ENCODE peak calls at places on chromosomes 6 and 20, in seven cellular contexts. D is cardiac fibroblast; G is AG10803; R is CD8-positive, alpha-beta T cell; V is right lobe of liver; P is cardiac muscle cell; Z is K562. I is an unnamed sample.

GRCh38 chr6:102961902-102962301 is 1568.4 kb downstream of the GRIK2 start:
- DNase-seq in D (no peak), G (no peak), R (no peak), Z (no peak), P (no peak), V (no peak), I (no peak)

GRCh38 chr6:14224359-14225103 is 107.0 kb downstream of the CD83 start:
- DNase-seq in P (no peak), D (no peak), G (no peak), R (no peak), V (no peak), Z (no peak), I (no peak)

GRCh38 chr6:5401845-5402738 is 140.8 kb downstream of the FARS2 start:
- DNase-seq in V (no peak), D (peak), R (no peak), G (peak), P (peak), Z (no peak), I (peak)

GRCh38 chr6:30610065-30610464 is 7.0 kb downstream of the PPP1R10 start:
- DNase-seq in D (no peak), R (no peak), G (no peak), Z (no peak), V (no peak), P (no peak), I (no peak)

GRCh38 chr6:117352466-117353081 is 73.2 kb downstream of the ROS1 start:
- DNase-seq in R (no peak), Z (no peak), V (no peak), G (peak), D (peak), P (no peak), I (peak)

GRCh38 chr6:88165087-88165876 is 865 bp downstream of the CNR1 start:
- DNase-seq in Z (no peak), V (no peak), D (no peak), P (no peak), R (no peak), G (no peak), I (no peak)

GRCh38 chr20:56637576-56637975 is 8.5 kb downstream of the TFAP2C start:
- DNase-seq in Z (no peak), D (no peak), R (no peak), G (no peak), V (no peak), P (no peak), I (no peak)

GRCh38 chr6:152669894-152670293 is 27.8 kb upstream of the MYCT1 start:
- DNase-seq in G (peak), P (peak), R (no peak), V (no peak), D (peak), Z (no peak), I (peak)

GRCh38 chr6:89353118-89353556 is 615 bp upstream of the UBE2J1 start:
- DNase-seq in V (no peak), P (no peak), R (no peak), G (no peak), Z (no peak), D (no peak), I (no peak)

GRCh38 chr20:40322941-40323340 is 366.1 kb downstream of the MAFB start:
- DNase-seq in P (no peak), D (no peak), V (no peak), Z (no peak), G (no peak), R (no peak), I (no peak)

GRCh38 chr6:158142789-158143188 is 25.3 kb downstream of the SERAC1 start:
- DNase-seq in V (peak), R (no peak), D (peak), P (no peak), G (peak), Z (no peak), I (peak)

GRCh38 chr6:158145940-158146339 is 22.1 kb downstream of the SERAC1 start:
- DNase-seq in Z (no peak), R (no peak), V (no peak), G (no peak), P (no peak), D (no peak), I (no peak)

GRCh38 chr6:158149641-158150040 is 18.4 kb downstream of the SERAC1 start:
- DNase-seq in P (no peak), G (peak), R (no peak), Z (no peak), V (no peak), D (peak), I (peak)

DNA sequence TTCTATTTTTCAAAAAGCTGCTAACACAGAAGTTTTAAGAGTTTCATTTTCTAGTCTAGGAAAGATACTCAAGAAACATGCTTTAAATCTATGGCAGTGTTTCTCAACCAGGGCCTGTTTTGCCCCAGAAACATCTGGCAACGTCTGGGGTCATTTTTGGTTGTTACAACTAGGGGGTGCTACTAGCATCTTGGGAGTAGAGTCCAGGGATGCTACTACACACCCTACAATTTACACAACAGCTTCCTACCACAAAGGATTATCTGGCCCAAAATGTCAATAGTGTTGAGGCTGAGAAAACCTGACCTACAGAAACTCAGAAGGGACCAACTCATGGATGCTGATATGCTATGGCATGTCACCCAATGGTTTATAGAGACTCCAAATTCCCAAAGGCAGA is 24.4 kb downstream of the SERAC1 start:
- DNase-seq in V (no peak), G (peak), D (peak), Z (peak), R (no peak), P (no peak), I (no peak)
- TF ChIP-seq CTCF in V (no peak), G (peak), D (peak), Z (peak), R (no peak), P (peak), I (peak)

GRCh38 chr6:149032599-149033405 is 284.7 kb upstream of the TAB2 start:
- DNase-seq in D (peak), G (peak), V (peak), Z (no peak), R (no peak), P (no peak), I (peak)
- H3K4me3 ChIP-seq in D (no peak), G (peak), V (no peak), Z (no peak), R (no peak), P (no peak), I (peak)

DNA sequence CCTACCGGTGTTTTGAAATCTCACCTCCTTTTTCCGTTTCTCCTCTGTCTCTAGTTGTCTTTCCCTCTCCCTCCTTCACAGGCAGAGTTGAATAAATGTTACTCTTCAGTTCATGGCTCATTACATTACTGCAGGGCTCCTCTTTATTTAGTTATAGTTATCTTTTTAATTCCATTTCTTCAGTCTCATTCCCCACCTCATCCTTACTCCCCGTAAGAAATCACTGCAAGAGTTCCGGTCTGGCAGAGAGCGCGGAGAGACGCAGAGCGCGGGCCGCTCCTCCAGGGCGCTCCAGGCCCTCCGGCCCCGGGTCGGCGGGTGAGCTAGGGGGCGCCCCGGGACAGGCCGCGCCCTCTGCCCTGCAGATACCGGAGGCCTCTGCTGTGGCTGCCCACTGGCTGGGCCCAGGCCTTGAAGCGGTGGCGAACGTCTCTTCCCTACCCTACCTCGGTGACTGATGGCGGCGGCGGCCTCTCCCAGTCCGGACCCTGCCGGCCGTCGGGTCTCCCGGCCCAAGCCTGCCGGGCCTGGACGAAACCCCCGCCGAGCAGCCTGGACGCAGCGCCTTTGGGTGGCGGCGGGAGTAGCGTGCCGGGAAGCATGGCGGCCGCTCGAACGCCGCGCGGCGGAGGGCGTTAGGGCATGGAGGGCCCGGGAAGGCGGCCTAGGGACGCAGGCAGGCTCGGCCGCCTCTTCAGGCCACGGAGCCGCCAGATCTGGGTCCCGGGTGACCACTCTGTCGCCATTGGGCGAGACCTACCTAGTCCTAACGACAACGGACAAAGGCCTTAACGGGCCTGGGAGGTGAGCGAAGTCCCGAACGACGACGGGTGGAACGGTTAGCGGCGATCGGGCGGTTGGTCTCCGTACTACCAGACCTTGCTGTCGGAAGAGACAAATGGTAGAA is 16.4 kb upstream of the HMGN4 start:
- DNase-seq in Z (peak), R (peak), P (peak), G (peak), D (peak), V (peak), I (peak)
- TF ChIP-seq CTCF in Z (peak), R (no peak), P (peak), G (peak), D (no peak), V (peak), I (no peak)

GRCh38 chr20:63932606-63933160 is 23.5 kb downstream of the UCKL1 start:
- DNase-seq in R (no peak), Z (no peak), P (no peak), G (no peak), V (no peak), D (no peak), I (no peak)
- H3K4me3 ChIP-seq in R (no peak), Z (no peak), P (no peak), G (no peak), V (no peak), D (no peak), I (no peak)

GRCh38 chr6:124799638-124800037 is 162.6 kb upstream of the RNF217 start:
- DNase-seq in R (no peak), Z (no peak), D (no peak), P (no peak), V (no peak), G (no peak), I (no peak)

GRCh38 chr6:124793406-124793805 is 168.8 kb upstream of the RNF217 start:
- DNase-seq in D (no peak), Z (no peak), P (no peak), R (no peak), G (no peak), V (no peak), I (no peak)

GRCh38 chr6:124800222-124800621 is 162.0 kb upstream of the RNF217 start:
- DNase-seq in P (no peak), G (no peak), V (no peak), D (no peak), Z (no peak), R (no peak), I (no peak)

GRCh38 chr6:124795879-124796838 is 166.1 kb upstream of the RNF217 start:
- DNase-seq in R (no peak), P (peak), Z (peak), G (no peak), V (peak), D (peak), I (peak)

GRCh38 chr6:124798942-124799496 is 163.2 kb upstream of the RNF217 start:
- DNase-seq in G (no peak), D (peak), Z (no peak), V (no peak), P (no peak), R (no peak), I (no peak)
- TF ChIP-seq CTCF in G (no peak), D (no peak), Z (peak), V (no peak), P (no peak), R (no peak), I (peak)

GRCh38 chr6:155315516-155315871 is 1.2 kb upstream of the TFB1M start:
- DNase-seq in Z (no peak), D (peak), V (no peak), G (peak), R (no peak), P (no peak), I (no peak)
- H3K4me3 ChIP-seq in Z (peak), D (peak), V (peak), G (peak), R (no peak), P (no peak), I (peak)

I was measured in astrocyte of the spinal cord.